ENCODE peak calls at places on chromosome 13, in six cellular contexts. T is hepatocyte, Y is keratinocyte, G is choroid plexus epithelial cell, K is ascending aorta, X is IMR-90. N is an unnamed sample.

GRCh38 chr13:103795892-103796478 is 729.8 kb upstream of the SLC10A2 start:
- DNase-seq in T (no peak), K (no peak), X (no peak), G (no peak), Y (no peak), N (no peak)

GRCh38 chr13:46053162-46054012 is 841 bp upstream of the ZC3H13 start:
- DNase-seq in G (no peak), K (no peak), X (no peak), T (no peak), Y (no peak), N (no peak)

GRCh38 chr13:46172531-46172991 is 9.4 kb downstream of the LCP1 start:
- DNase-seq in X (no peak), G (no peak), K (no peak), T (no peak), Y (no peak), N (no peak)

GRCh38 chr13:45063261-45063870 is 56.9 kb upstream of the GTF2F2 start:
- DNase-seq in X (peak; percentile 63), G (no peak), Y (no peak), K (no peak), T (no peak), N (no peak)

GRCh38 chr13:69296130-69296529 is 811.5 kb upstream of the ATXN8OS start:
- DNase-seq in X (no peak), T (no peak), G (no peak), Y (no peak), K (no peak), N (no peak)

GRCh38 chr13:111398196-111398595 is 77.8 kb downstream of the TEX29 start:
- DNase-seq in Y (no peak), K (no peak), T (no peak), G (no peak), X (no peak), N (no peak)

GRCh38 chr13:110856941-110857835 is 57.7 kb downstream of the ANKRD10 start:
- DNase-seq in G (no peak), X (no peak), T (no peak), K (no peak), Y (no peak), N (no peak)

GRCh38 chr13:107838592-107839161 is 376.7 kb downstream of the LIG4 start:
- DNase-seq in Y (no peak), T (no peak), G (no peak), X (no peak), K (no peak), N (no peak)

GRCh38 chr13:95862401-95862800 is 185.5 kb downstream of the DNAJC3 start:
- DNase-seq in G (no peak), T (no peak), K (no peak), X (peak; percentile 12), Y (no peak), N (no peak)

GRCh38 chr13:97938701-97939475 is 14.6 kb upstream of the IPO5 start:
- DNase-seq in T (no peak), Y (no peak), K (no peak), X (no peak), G (no peak), N (no peak)

GRCh38 chr13:95957331-95957730 is 95.9 kb downstream of the UGGT2 start:
- DNase-seq in G (no peak), X (no peak), K (no peak), T (no peak), Y (no peak), N (no peak)

GRCh38 chr13:73065665-73066350 is 7.0 kb downstream of the KLF5 start:
- DNase-seq in G (no peak), Y (no peak), X (no peak), K (no peak), T (peak; percentile 59), N (no peak)

GRCh38 chr13:92143766-92144165 is 745.3 kb downstream of the GPC5 start:
- DNase-seq in K (no peak), G (peak; percentile 38), Y (no peak), T (no peak), X (no peak), N (no peak)

GRCh38 chr13:105144936-105145335 is 1390.5 kb downstream of the EFNB2 start:
- DNase-seq in G (no peak), T (no peak), Y (no peak), K (no peak), X (no peak), N (no peak)

GRCh38 chr13:74575729-74576125 is 441.5 kb upstream of the KLF12 start:
- DNase-seq in G (peak; percentile 43), T (peak; percentile 69), Y (no peak), X (peak; percentile 33), K (peak; percentile 82), N (peak; percentile 23)

GRCh38 chr13:31896427-31896826 is 135.1 kb upstream of the FRY start:
- DNase-seq in T (no peak), X (peak; percentile 63), G (peak; percentile 91), K (peak; percentile 74), Y (no peak), N (no peak)

GRCh38 chr13:72384186-72384823 is 343.1 kb downstream of the MZT1 start:
- DNase-seq in X (no peak), T (no peak), G (peak; percentile 31), Y (no peak), K (no peak), N (no peak)

GRCh38 chr13:39474600-39474999 is 128.4 kb downstream of the LHFPL6 start:
- DNase-seq in G (no peak), T (no peak), X (no peak), Y (no peak), K (no peak), N (no peak)

GRCh38 chr13:72643339-72643989 is 84.0 kb downstream of the MZT1 start:
- DNase-seq in G (peak; percentile 75), T (peak; percentile 80), X (peak; percentile 44), Y (peak; percentile 11), K (no peak), N (peak; percentile 53)

GRCh38 chr13:80340643-80341097 is 256 bp downstream of the SPRY2 start:
- DNase-seq in Y (no peak), G (peak; percentile 79), K (no peak), T (no peak), X (peak; percentile 70), N (no peak)

GRCh38 chr13:37476874-37477273 is 121.7 kb downstream of the POSTN start:
- DNase-seq in Y (no peak), X (peak; percentile 83), T (no peak), G (peak; percentile 23), K (no peak), N (no peak)

GRCh38 chr13:104357672-104358314 is 1291.6 kb upstream of the SLC10A2 start:
- DNase-seq in G (no peak), X (no peak), Y (no peak), T (no peak), K (no peak), N (no peak)

GRCh38 chr13:109783447-109783814 is 3.0 kb downstream of the IRS2 start:
- DNase-seq in X (no peak), T (no peak), K (no peak), G (no peak), Y (no peak), N (no peak)

GRCh38 chr13:109785892-109786450 is 412 bp downstream of the IRS2 start:
- DNase-seq in Y (no peak), G (no peak), X (no peak), T (peak; percentile 71), K (no peak), N (no peak)

GRCh38 chr13:109785141-109785891 is 1.1 kb downstream of the IRS2 start:
- DNase-seq in G (peak; percentile 85), X (peak; percentile 57), Y (no peak), T (peak; percentile 72), K (peak; percentile 76), N (no peak)

GRCh38 chr13:109783815-109784589 is 2.4 kb downstream of the IRS2 start:
- DNase-seq in X (no peak), T (no peak), Y (no peak), G (no peak), K (no peak), N (no peak)

DNA sequence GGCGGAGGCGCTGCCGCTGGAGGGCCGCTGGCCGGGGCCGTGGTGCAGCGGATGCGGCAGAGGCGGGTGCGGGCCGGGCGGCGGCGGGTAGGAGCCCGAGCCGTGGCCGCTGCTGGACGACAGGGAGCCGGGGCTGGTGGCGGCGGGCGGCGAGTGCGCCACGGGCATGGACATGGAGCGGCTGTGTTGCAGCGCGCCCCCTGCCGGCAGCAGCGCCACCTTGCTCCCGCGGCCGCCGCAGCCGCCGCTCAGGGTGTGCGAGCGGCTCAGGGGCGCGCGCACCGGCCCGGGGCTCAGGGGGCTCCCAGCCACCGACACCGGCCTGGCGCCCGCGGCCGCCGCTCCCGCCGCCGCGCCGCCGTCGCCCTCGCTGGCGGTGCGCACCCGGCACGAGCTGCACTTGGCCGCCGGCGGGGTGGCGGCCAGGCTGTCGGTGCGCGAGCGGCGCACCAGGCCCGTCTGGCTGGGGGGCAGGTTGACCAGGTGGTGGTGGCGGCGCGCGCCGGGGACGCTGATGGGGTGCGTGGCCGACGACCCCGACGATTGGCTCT is 1.7 kb downstream of the IRS2 start:
- DNase-seq in G (peak; percentile 80), T (peak; percentile 92), X (peak; percentile 62), Y (no peak), K (peak; percentile 85), N (peak; percentile 41)
- TF ChIP-seq CTCF in G (peak; percentile 36), T (peak; percentile 50), X (peak; percentile 73), Y (peak; percentile 51), K (peak; percentile 29), N (peak; percentile 14)

DNA sequence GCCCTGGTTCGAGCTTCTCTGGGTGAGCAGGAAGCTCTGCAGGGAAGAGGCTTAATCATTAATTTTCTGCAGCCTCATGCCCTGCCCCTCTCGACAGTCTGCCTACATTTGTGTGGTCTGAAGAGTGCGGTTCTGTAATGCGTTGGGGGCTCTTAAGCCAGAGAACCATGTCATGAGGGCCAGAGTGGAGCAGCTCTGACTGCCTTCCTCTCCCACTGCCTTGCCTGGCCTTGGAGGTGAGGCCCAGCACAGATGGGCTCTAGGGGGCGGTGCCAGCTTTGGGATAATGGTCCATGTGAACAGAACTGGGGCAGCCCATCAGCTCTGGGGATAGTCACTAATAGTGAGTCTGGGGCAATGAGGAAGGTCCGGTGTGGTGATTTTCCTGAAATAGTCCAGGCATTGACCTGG is 5.7 kb downstream of the FGF9 start:
- DNase-seq in X (no peak), Y (no peak), T (peak; percentile 54), K (no peak), G (no peak), N (no peak)
- TF ChIP-seq CTCF in X (no peak), Y (peak; percentile 46), T (peak; percentile 43), K (no peak), G (no peak), N (no peak)

GRCh38 chr13:26707122-26708006 is 53.2 kb downstream of the GPR12 start:
- DNase-seq in K (no peak), T (peak; percentile 78), G (peak; percentile 82), X (peak; percentile 58), Y (no peak), N (no peak)
- TF ChIP-seq CTCF in K (peak; percentile 40), T (peak; percentile 66), G (peak; percentile 88), X (peak; percentile 64), Y (peak; percentile 79), N (no peak)

GRCh38 chr13:30395192-30396158 is 26.8 kb upstream of the UBE2L5 start:
- DNase-seq in G (peak; percentile 98), X (peak; percentile 93), K (peak; percentile 95), T (peak; percentile 93), Y (peak; percentile 83), N (peak; percentile 93)
- TF ChIP-seq CTCF in G (no peak), X (no peak), K (no peak), T (no peak), Y (no peak), N (no peak)